ENCODE peak calls at places on chromosomes 16 and 17, in seven cellular contexts. Y, C, E, T, K, P and R are unnamed samples.

GRCh38 chr17:7023576-7024401 is 939 bp downstream of the BCL6B start:
- DNase-seq in T (no peak), K (no peak), E (peak), C (no peak), Y (peak), P (peak), R (peak)

GRCh38 chr16:17488506-17488905 is 17.7 kb upstream of the XYLT1 start:
- DNase-seq in T (no peak), K (no peak), C (no peak), E (no peak), Y (no peak), P (no peak), R (no peak)

GRCh38 chr16:1311738-1312458 is 2.5 kb downstream of the UBE2I start:
- DNase-seq in P (no peak), E (no peak), K (no peak), Y (no peak), C (no peak), T (no peak), R (no peak)

GRCh38 chr16:87252269-87252970 is 64.8 kb downstream of the C16orf95 start:
- DNase-seq in T (no peak), K (no peak), Y (no peak), E (no peak), P (no peak), C (no peak), R (no peak)

GRCh38 chr17:66737524-66737923 is 97.4 kb upstream of the CACNG5 start:
- DNase-seq in K (no peak), C (no peak), Y (no peak), T (no peak), P (peak), E (no peak), R (no peak)

GRCh38 chr17:82065638-82066303 is at the start of gene DUS1L:
- DNase-seq in K (no peak), Y (peak), C (no peak), P (peak), T (peak), E (peak), R (peak)

GRCh38 chr17:34118564-34118963 is 136.5 kb upstream of the CCL2 start:
- DNase-seq in C (no peak), P (no peak), T (no peak), K (no peak), Y (no peak), E (no peak), R (no peak)

GRCh38 chr17:41910701-41911391 is 7.9 kb downstream of the ACLY start:
- DNase-seq in P (peak), T (no peak), E (no peak), K (peak), Y (no peak), C (peak), R (no peak)

GRCh38 chr17:75896360-75897075 is at the start of gene TRIM65:
- DNase-seq in T (peak), C (no peak), E (peak), Y (peak), K (peak), P (peak), R (peak)

GRCh38 chr17:80125656-80126448 is 21.1 kb downstream of the EIF4A3 start:
- DNase-seq in T (no peak), K (no peak), C (no peak), E (no peak), P (no peak), Y (no peak), R (peak)

GRCh38 chr17:76154292-76154691 is 13.2 kb upstream of the FOXJ1 start:
- DNase-seq in T (no peak), K (no peak), Y (no peak), P (no peak), C (no peak), E (no peak), R (no peak)

GRCh38 chr16:15855704-15856003 is 1.2 kb downstream of the MYH11 start:
- DNase-seq in K (no peak), C (no peak), T (no peak), E (no peak), Y (no peak), P (no peak), R (no peak)

GRCh38 chr16:85125570-85126382 is 13.5 kb upstream of the CIBAR2 start:
- DNase-seq in K (no peak), P (no peak), T (no peak), Y (no peak), C (no peak), E (no peak), R (no peak)

GRCh38 chr17:78957076-78957475 is 22.6 kb downstream of the LGALS3BP start:
- DNase-seq in E (no peak), C (no peak), K (no peak), Y (no peak), T (no peak), P (peak), R (no peak)

GRCh38 chr16:28313587-28313986 is 21.3 kb downstream of the SBK1 start:
- DNase-seq in T (no peak), Y (no peak), E (no peak), C (no peak), K (no peak), P (peak), R (no peak)

GRCh38 chr16:76287466-76287865 is 10.3 kb downstream of the CNTNAP4 start:
- DNase-seq in P (no peak), T (peak), Y (no peak), K (no peak), C (no peak), E (no peak), R (no peak)

GRCh38 chr16:87431926-87432325 is 39.8 kb downstream of the MAP1LC3B start:
- DNase-seq in C (peak), K (peak), Y (no peak), E (no peak), T (peak), P (peak), R (no peak)

GRCh38 chr17:78269893-78270490 is 38.6 kb downstream of the TMEM235 start:
- DNase-seq in Y (no peak), K (no peak), C (no peak), E (no peak), P (no peak), T (no peak), R (no peak)

GRCh38 chr17:30524847-30525246 is 47.6 kb downstream of the GOSR1 start:
- DNase-seq in K (no peak), T (no peak), Y (no peak), C (no peak), E (no peak), P (no peak), R (no peak)

GRCh38 chr16:81642107-81642436 is 137.0 kb upstream of the PLCG2 start:
- DNase-seq in P (no peak), T (no peak), E (no peak), C (no peak), K (no peak), Y (no peak), R (no peak)

GRCh38 chr16:80369559-80369958 is 171.2 kb upstream of the DYNLRB2 start:
- DNase-seq in C (peak), E (no peak), K (peak), P (peak), Y (peak), T (no peak), R (peak)

GRCh38 chr17:74786411-74787097 is 10.4 kb upstream of the NAT9 start:
- DNase-seq in E (no peak), K (no peak), T (no peak), Y (no peak), C (no peak), P (no peak), R (no peak)

GRCh38 chr16:67199011-67199807 is at the start of gene ELMO3:
- DNase-seq in K (no peak), T (peak), C (no peak), Y (no peak), E (no peak), P (no peak), R (peak)

GRCh38 chr16:87464691-87465300 is 28.0 kb downstream of the ZCCHC14 start:
- DNase-seq in Y (peak), T (no peak), C (peak), K (peak), P (no peak), E (no peak), R (peak)

GRCh38 chr16:22816475-22816874 is 2.5 kb downstream of the HS3ST2 start:
- DNase-seq in Y (no peak), C (no peak), K (no peak), E (no peak), P (peak), T (no peak), R (no peak)

GRCh38 chr16:85004587-85005205 is 6.6 kb downstream of the ZDHHC7 start:
- DNase-seq in T (no peak), E (no peak), Y (no peak), K (peak), C (no peak), P (no peak), R (peak)

GRCh38 chr16:12819126-12820117 is 15.7 kb upstream of the CPPED1 start:
- DNase-seq in K (no peak), E (peak), T (no peak), P (peak), C (no peak), Y (no peak), R (no peak)

GRCh38 chr17:32283745-32284207 is 18.1 kb downstream of the RHBDL3 start:
- DNase-seq in T (no peak), C (no peak), E (no peak), P (peak), Y (no peak), K (no peak), R (peak)

GRCh38 chr16:75238132-75238852 is 13.1 kb downstream of the BCAR1 start:
- DNase-seq in K (peak), C (no peak), E (no peak), Y (peak), P (peak), T (peak), R (no peak)

GRCh38 chr17:44324092-44324570 is 492 bp downstream of the SLC25A39 start:
- DNase-seq in K (no peak), C (no peak), E (no peak), Y (no peak), T (no peak), P (no peak), R (no peak)

GRCh38 chr17:42814633-42815399 is 9.3 kb downstream of the BECN1 start:
- DNase-seq in P (no peak), C (no peak), K (no peak), T (no peak), Y (no peak), E (no peak), R (peak)

GRCh38 chr16:20704281-20704680 is 6.8 kb upstream of the ACSM1 start:
- DNase-seq in E (no peak), P (no peak), C (no peak), T (no peak), Y (no peak), K (no peak), R (no peak)

GRCh38 chr16:28604186-28604565 is 5.7 kb downstream of the SULT1A1 start:
- DNase-seq in E (no peak), T (no peak), P (no peak), K (no peak), C (no peak), Y (no peak), R (no peak)

GRCh38 chr17:14464741-14465140 is 163.9 kb downstream of the HS3ST3B1 start:
- DNase-seq in E (no peak), K (no peak), T (no peak), C (no peak), Y (no peak), P (no peak), R (no peak)